ENCODE peak calls at places on chromosomes 6 and 20, in ten cellular contexts. O is tibial nerve, H is HCT116, P is heart left ventricle, G is uterus, L is Peyer's patch, V is ovary, R is spleen, W is endothelial cell of umbilical vein, T is IMR-90. N is an unnamed sample.

GRCh38 chr6:21800948-21801438 is 207.4 kb downstream of the SOX4 start:
- DNase-seq in W (no peak), O (no peak), V (no peak), R (no peak), G (no peak), H (no peak), P (no peak), L (no peak), T (peak), N (peak)

GRCh38 chr6:70834520-70834919 is 122.3 kb downstream of the B3GAT2 start:
- DNase-seq in L (no peak), V (no peak), T (peak), W (no peak), O (no peak), R (no peak), G (no peak), P (no peak), H (no peak), N (no peak)

GRCh38 chr6:136791296-136792065 is 796 bp downstream of the MAP3K5 start:
- DNase-seq in O (peak), W (peak), L (peak), G (peak), V (peak), P (peak), R (peak), H (no peak), T (peak), N (peak)

GRCh38 chr6:131038612-131039344 is 24.3 kb downstream of the EPB41L2 start:
- DNase-seq in H (no peak), G (no peak), T (peak), W (peak), O (no peak), V (no peak), P (no peak), R (no peak), L (no peak), N (no peak)

GRCh38 chr6:49409951-49410542 is 53.0 kb downstream of the MMUT start:
- DNase-seq in T (peak), H (peak), R (no peak), W (peak), O (peak), L (peak), V (peak), P (peak), G (peak), N (peak)

GRCh38 chr6:51960419-51960818 is 127.0 kb downstream of the PKHD1 start:
- DNase-seq in L (no peak), T (no peak), G (no peak), H (no peak), W (no peak), V (no peak), P (no peak), O (no peak), R (no peak), N (no peak)

GRCh38 chr6:147528511-147529145 is 20.1 kb downstream of the SAMD5 start:
- DNase-seq in T (no peak), W (peak), R (no peak), P (no peak), G (no peak), V (no peak), L (no peak), O (no peak), H (no peak), N (no peak)

GRCh38 chr6:140441256-140441655 is 1066.8 kb upstream of the CITED2 start:
- DNase-seq in W (peak), G (peak), P (peak), R (peak), T (peak), H (no peak), L (peak), V (peak), O (peak), N (peak)

GRCh38 chr20:21102691-21103311 is 3.4 kb downstream of the LINC00237 start:
- DNase-seq in T (peak), R (peak), L (peak), G (no peak), H (no peak), O (no peak), V (no peak), W (no peak), P (peak), N (peak)

GRCh38 chr20:31811796-31812728 is 7.1 kb upstream of the MYLK2 start:
- DNase-seq in L (no peak), T (peak), V (no peak), H (no peak), W (peak), R (no peak), P (peak), G (no peak), O (no peak), N (peak)

GRCh38 chr20:56430471-56430870 is 18.4 kb downstream of the CASS4 start:
- DNase-seq in H (no peak), P (no peak), L (no peak), V (no peak), G (no peak), W (no peak), T (no peak), O (no peak), R (no peak), N (no peak)
- H3K27ac ChIP-seq in H (no peak), P (no peak), L (no peak), V (no peak), G (no peak), W (no peak), T (peak), O (no peak), R (peak), N (no peak)

GRCh38 chr6:11218077-11218392 is 14.4 kb downstream of the NEDD9 start:
- DNase-seq in P (no peak), R (no peak), V (no peak), O (no peak), T (no peak), L (no peak), G (no peak), H (no peak), W (no peak), N (no peak)
- H3K4me3 ChIP-seq in P (no peak), R (no peak), V (no peak), O (no peak), T (no peak), L (no peak), G (no peak), H (no peak), W (no peak), N (no peak)

GRCh38 chr6:33709605-33710295 is 1.8 kb downstream of the UQCC2 start:
- DNase-seq in P (peak), T (no peak), V (no peak), W (no peak), L (no peak), O (no peak), R (peak), G (no peak), H (no peak), N (no peak)

GRCh38 chr6:33713786-33714185 is 2.3 kb upstream of the UQCC2 start:
- DNase-seq in P (no peak), H (no peak), O (no peak), R (no peak), W (no peak), T (no peak), G (no peak), L (no peak), V (no peak), N (no peak)

GRCh38 chr6:33712914-33713313 is 1.4 kb upstream of the UQCC2 start:
- DNase-seq in O (no peak), L (no peak), T (no peak), P (no peak), W (no peak), V (no peak), R (no peak), H (no peak), G (no peak), N (no peak)

GRCh38 chr6:33710296-33711121 is 991 bp downstream of the UQCC2 start:
- DNase-seq in L (no peak), P (peak), H (no peak), R (peak), W (no peak), G (no peak), T (no peak), V (no peak), O (no peak), N (peak)

DNA sequence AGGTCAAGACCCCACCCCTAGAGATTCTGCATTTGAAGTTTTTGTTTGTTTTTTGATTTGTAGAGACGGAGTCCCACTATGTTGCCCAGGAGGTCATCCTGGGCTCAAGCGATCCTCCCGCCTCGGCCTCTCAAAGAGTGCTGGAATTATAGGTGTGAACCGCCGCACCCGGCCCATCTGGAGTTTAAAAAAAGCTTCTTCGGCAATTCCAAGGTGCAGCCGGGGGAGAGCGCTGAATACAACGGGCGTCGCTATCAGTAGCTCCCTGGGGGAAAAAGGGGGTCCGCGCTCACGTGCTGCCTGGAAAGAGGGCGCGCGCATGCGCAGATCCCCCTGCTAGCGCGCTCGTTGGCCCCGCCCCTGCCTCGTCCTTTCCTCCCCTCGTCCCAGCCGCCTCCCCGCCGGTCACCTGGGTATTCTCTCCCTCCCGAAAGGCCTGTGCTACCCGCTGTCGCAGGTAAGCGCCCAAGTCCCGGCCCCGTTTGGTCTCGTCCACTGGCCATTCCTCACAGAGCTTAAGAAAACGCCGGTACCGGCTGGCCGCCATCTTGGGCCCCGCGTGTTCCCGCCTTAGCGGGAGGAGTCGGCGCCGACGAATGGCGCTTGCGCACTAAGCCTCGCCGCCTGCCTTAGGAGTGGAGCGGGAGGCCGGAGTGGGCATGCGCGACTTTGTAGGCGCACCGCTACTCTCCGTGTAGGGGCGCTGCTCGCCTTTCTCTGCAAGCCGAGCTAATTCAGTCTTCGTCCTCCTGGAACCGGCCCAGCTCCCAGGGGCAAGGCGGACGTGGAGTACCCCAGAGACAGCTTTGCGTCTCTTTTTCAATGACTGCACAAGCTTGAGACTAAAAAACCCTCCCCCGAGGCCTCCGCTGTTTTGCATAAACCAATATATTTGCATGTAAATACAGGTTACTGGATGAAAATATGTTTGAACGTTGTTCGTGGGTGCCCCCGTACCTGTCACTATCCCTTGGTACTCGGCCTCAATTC is at the start of gene UQCC2:
- DNase-seq in T (peak), G (peak), W (peak), V (peak), P (peak), L (peak), H (peak), R (peak), O (peak), N (peak)
- TF ChIP-seq POLR2A in T (peak), G (peak), W (peak), V (peak), P (no peak), L (peak), H (peak), R (peak), O (no peak), N (no peak)

DNA sequence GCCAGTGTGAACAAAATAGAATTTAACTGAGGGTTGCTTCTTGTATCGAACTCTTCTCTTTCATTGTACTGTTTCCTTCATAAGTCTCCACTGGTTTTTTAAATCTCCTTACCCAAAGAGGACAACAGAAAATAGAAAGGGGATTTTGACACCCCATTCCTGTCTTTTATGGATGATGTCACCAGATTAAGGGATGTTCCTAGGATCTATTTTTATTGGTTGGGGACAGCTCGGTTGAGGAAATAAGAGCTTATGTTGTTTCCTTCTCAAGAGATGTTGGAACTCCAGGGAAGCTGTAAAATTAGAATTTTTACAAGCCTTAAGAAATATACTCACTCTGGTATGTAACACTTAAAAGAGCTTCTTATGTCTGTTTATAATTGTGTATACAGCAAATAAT is 171.5 kb downstream of the PHF3 start:
- DNase-seq in P (no peak), W (no peak), O (no peak), V (no peak), T (no peak), G (no peak), H (no peak), R (no peak), L (no peak), N (no peak)
- H3K27ac ChIP-seq in P (no peak), W (peak), O (peak), V (no peak), T (peak), G (no peak), H (no peak), R (peak), L (no peak), N (peak)

N was measured in body of pancreas.